ENCODE peak calls at places on chromosomes 5 and 9, in six cellular contexts. One of them, this sample, is unnamed.
A peak's percentile ranks its signal among the peaks of the same experiment; 100 is the strongest.

GRCh38 chr5:138716456-138716924 is 36.7 kb upstream of the CTNNA1 start:
- DNase-seq in T-helper 2 cell: no peak
- DNase-seq in GM04504: no peak
- DNase-seq in pancreas: no peak
- DNase-seq in NCI-H748 treated with DMSO at 0.1 percent for 48 hours: peak; percentile 71
- DNase-seq in midbrain: no peak
- DNase-seq in this sample: no peak

GRCh38 chr9:91898451-91899433 is 51.3 kb downstream of the ROR2 start:
- DNase-seq in pancreas: no peak
- DNase-seq in midbrain: no peak
- DNase-seq in NCI-H748 treated with DMSO at 0.1 percent for 48 hours: peak; percentile 2
- DNase-seq in T-helper 2 cell: no peak
- DNase-seq in GM04504: no peak
- DNase-seq in this sample: no peak

GRCh38 chr5:44814761-44815160 is 6.0 kb downstream of the MRPS30 start:
- DNase-seq in NCI-H748 treated with DMSO at 0.1 percent for 48 hours: no peak
- DNase-seq in pancreas: no peak
- DNase-seq in T-helper 2 cell: no peak
- DNase-seq in GM04504: no peak
- DNase-seq in midbrain: no peak
- DNase-seq in this sample: no peak

GRCh38 chr5:87770601-87771121 is 357.9 kb upstream of the CCNH start:
- DNase-seq in midbrain: peak; percentile 54
- DNase-seq in NCI-H748 treated with DMSO at 0.1 percent for 48 hours: no peak
- DNase-seq in T-helper 2 cell: no peak
- DNase-seq in pancreas: no peak
- DNase-seq in GM04504: no peak
- DNase-seq in this sample: no peak

GRCh38 chr5:136014049-136014516 is 14.7 kb upstream of the TGFBI start:
- DNase-seq in NCI-H748 treated with DMSO at 0.1 percent for 48 hours: no peak
- DNase-seq in pancreas: no peak
- DNase-seq in T-helper 2 cell: no peak
- DNase-seq in midbrain: no peak
- DNase-seq in GM04504: no peak
- DNase-seq in this sample: no peak

GRCh38 chr9:111039203-111039907 is 1.1 kb upstream of the LPAR1 start:
- DNase-seq in midbrain: no peak
- DNase-seq in T-helper 2 cell: no peak
- DNase-seq in GM04504: no peak
- DNase-seq in pancreas: peak; percentile 38
- DNase-seq in NCI-H748 treated with DMSO at 0.1 percent for 48 hours: peak; percentile 51
- DNase-seq in this sample: no peak

GRCh38 chr5:4226565-4226964 is 630.9 kb downstream of the IRX1 start:
- DNase-seq in T-helper 2 cell: no peak
- DNase-seq in GM04504: no peak
- DNase-seq in pancreas: no peak
- DNase-seq in NCI-H748 treated with DMSO at 0.1 percent for 48 hours: no peak
- DNase-seq in midbrain: no peak
- DNase-seq in this sample: no peak

GRCh38 chr5:159184858-159185381 is 24.4 kb downstream of the RNF145 start:
- DNase-seq in pancreas: no peak
- DNase-seq in NCI-H748 treated with DMSO at 0.1 percent for 48 hours: no peak
- DNase-seq in GM04504: no peak
- DNase-seq in midbrain: no peak
- DNase-seq in T-helper 2 cell: peak; percentile 20
- DNase-seq in this sample: no peak

GRCh38 chr5:146313027-146313426 is 25.6 kb upstream of the POU4F3 start:
- DNase-seq in pancreas: no peak
- DNase-seq in GM04504: no peak
- DNase-seq in NCI-H748 treated with DMSO at 0.1 percent for 48 hours: no peak
- DNase-seq in midbrain: no peak
- DNase-seq in T-helper 2 cell: no peak
- DNase-seq in this sample: no peak

GRCh38 chr5:8226148-8226547 is 357.2 kb downstream of the MTRR start:
- DNase-seq in NCI-H748 treated with DMSO at 0.1 percent for 48 hours: no peak
- DNase-seq in T-helper 2 cell: no peak
- DNase-seq in pancreas: no peak
- DNase-seq in GM04504: no peak
- DNase-seq in midbrain: no peak
- DNase-seq in this sample: no peak

GRCh38 chr5:178606269-178606668 is 16.1 kb upstream of the COL23A1 start:
- DNase-seq in NCI-H748 treated with DMSO at 0.1 percent for 48 hours: no peak
- DNase-seq in midbrain: no peak
- DNase-seq in pancreas: no peak
- DNase-seq in GM04504: no peak
- DNase-seq in T-helper 2 cell: no peak
- DNase-seq in this sample: no peak

GRCh38 chr5:179131886-179132585 is 71.9 kb downstream of the ZNF354C start:
- DNase-seq in midbrain: no peak
- DNase-seq in pancreas: no peak
- DNase-seq in GM04504: no peak
- DNase-seq in T-helper 2 cell: no peak
- DNase-seq in NCI-H748 treated with DMSO at 0.1 percent for 48 hours: no peak
- DNase-seq in this sample: no peak

GRCh38 chr5:171676286-171676944 is 109.2 kb upstream of the SMIM23 start:
- DNase-seq in NCI-H748 treated with DMSO at 0.1 percent for 48 hours: no peak
- DNase-seq in midbrain: peak; percentile 17
- DNase-seq in pancreas: no peak
- DNase-seq in GM04504: no peak
- DNase-seq in T-helper 2 cell: no peak
- DNase-seq in this sample: no peak

GRCh38 chr5:170741801-170742200 is 41.7 kb upstream of the GABRP start:
- DNase-seq in NCI-H748 treated with DMSO at 0.1 percent for 48 hours: no peak
- DNase-seq in pancreas: no peak
- DNase-seq in T-helper 2 cell: no peak
- DNase-seq in midbrain: no peak
- DNase-seq in GM04504: no peak
- DNase-seq in this sample: no peak

GRCh38 chr9:92564982-92565381 is 29.2 kb upstream of the ECM2 start:
- DNase-seq in midbrain: no peak
- DNase-seq in NCI-H748 treated with DMSO at 0.1 percent for 48 hours: no peak
- DNase-seq in pancreas: no peak
- DNase-seq in GM04504: peak; percentile 33
- DNase-seq in T-helper 2 cell: no peak
- DNase-seq in this sample: no peak

GRCh38 chr5:103218164-103218563 is 40.4 kb upstream of the MACIR start:
- DNase-seq in pancreas: no peak
- DNase-seq in NCI-H748 treated with DMSO at 0.1 percent for 48 hours: no peak
- DNase-seq in GM04504: no peak
- DNase-seq in T-helper 2 cell: no peak
- DNase-seq in midbrain: no peak
- DNase-seq in this sample: no peak